ENCODE peak calls at places on chromosomes 1 and 21, in six cellular contexts. R is CD8-positive, alpha-beta T cell; C is neural progenitor cell; O is naive thymus-derived CD4-positive, alpha-beta T cell; I is Karpas-422; Q is colonic mucosa. T is an unnamed sample. For H3K4me1, H3K27me3 and H3K9me3, the result is how much of the 10 kb centered on the place peaks cover.

GRCh38 chr1:228904222-228904621 is 168.9 kb downstream of the RHOU start:
- DNase-seq in O (no peak), C (no peak), Q (no peak), R (no peak), I (no peak), T (no peak)

GRCh38 chr21:37783016-37783415 is 133.2 kb downstream of the KCNJ6 start:
- DNase-seq in R (no peak), O (no peak), Q (no peak), I (no peak), C (no peak), T (no peak)

GRCh38 chr1:24389231-24389678 is 24.3 kb downstream of the STPG1 start:
- DNase-seq in O (no peak), Q (peak), C (no peak), R (no peak), I (no peak), T (no peak)

GRCh38 chr1:56434025-56434424 is 145.3 kb downstream of the PLPP3 start:
- DNase-seq in C (no peak), O (no peak), R (no peak), Q (no peak), I (no peak), T (no peak)

GRCh38 chr1:17230671-17231310 is 18.1 kb upstream of the PADI3 start:
- DNase-seq in R (no peak), I (no peak), O (no peak), Q (no peak), C (no peak), T (no peak)

GRCh38 chr1:115255154-115255553 is 82.9 kb downstream of the NGF start:
- DNase-seq in I (no peak), Q (no peak), R (no peak), O (no peak), C (no peak), T (no peak)

GRCh38 chr1:94832446-94832845 is 12.3 kb downstream of the SLC44A3 start:
- DNase-seq in I (no peak), R (no peak), C (no peak), O (no peak), Q (no peak), T (no peak)

GRCh38 chr1:83860506-83861221 is 138.3 kb downstream of the TTLL7 start:
- DNase-seq in O (peak), Q (peak), C (peak), R (peak), I (peak), T (peak)

GRCh38 chr1:23904748-23905357 is 8.3 kb downstream of the CNR2 start:
- DNase-seq in C (no peak), O (no peak), I (no peak), Q (no peak), R (no peak), T (no peak)

GRCh38 chr1:196650403-196650802 is 1.4 kb upstream of the CFH start:
- DNase-seq in C (peak), Q (no peak), I (no peak), R (no peak), O (no peak), T (no peak)

GRCh38 chr1:212077028-212077427 is 41.5 kb downstream of the DTL start:
- DNase-seq in C (no peak), O (no peak), I (no peak), R (no peak), Q (no peak), T (no peak)

GRCh38 chr1:66331641-66332523 is 202.1 kb upstream of the SGIP1 start:
- DNase-seq in O (peak), I (peak), Q (peak), R (peak), C (peak), T (peak)

GRCh38 chr1:13730751-13731482 is 30.9 kb downstream of the PRDM2 start:
- DNase-seq in R (peak), C (no peak), Q (peak), O (peak), I (peak), T (no peak)

GRCh38 chr1:58597991-58598390 is 20.9 kb upstream of the TACSTD2 start:
- DNase-seq in R (no peak), C (no peak), I (no peak), Q (no peak), O (no peak), T (no peak)

GRCh38 chr1:13617773-13618172 is 34.1 kb downstream of the PDPN start:
- DNase-seq in Q (no peak), C (no peak), O (no peak), R (no peak), I (no peak), T (no peak)

GRCh38 chr1:53110370-53111072 is 31.9 kb downstream of the SLC1A7 start:
- DNase-seq in R (no peak), Q (no peak), O (no peak), C (no peak), I (peak), T (no peak)

GRCh38 chr1:86445919-86446318 is 21.9 kb downstream of the CLCA2 start:
- DNase-seq in C (no peak), O (no peak), Q (no peak), R (no peak), I (no peak), T (no peak)

GRCh38 chr1:160410412-160411005 is 10.1 kb downstream of the VANGL2 start:
- DNase-seq in I (no peak), C (peak), O (no peak), R (no peak), Q (no peak), T (peak)

GRCh38 chr1:26721669-26722355 is 26.0 kb downstream of the ARID1A start:
- DNase-seq in C (no peak), I (no peak), R (no peak), Q (no peak), O (peak), T (no peak)

GRCh38 chr1:26724118-26724517 is 28.3 kb downstream of the ARID1A start:
- DNase-seq in O (no peak), C (no peak), I (no peak), R (no peak), Q (no peak), T (no peak)

GRCh38 chr1:26726784-26727183 is 31.0 kb downstream of the ARID1A start:
- DNase-seq in O (no peak), I (no peak), Q (no peak), R (no peak), C (no peak), T (no peak)

GRCh38 chr1:26723013-26723991 is 27.5 kb downstream of the ARID1A start:
- DNase-seq in I (no peak), Q (peak), R (no peak), O (no peak), C (peak), T (peak)

DNA sequence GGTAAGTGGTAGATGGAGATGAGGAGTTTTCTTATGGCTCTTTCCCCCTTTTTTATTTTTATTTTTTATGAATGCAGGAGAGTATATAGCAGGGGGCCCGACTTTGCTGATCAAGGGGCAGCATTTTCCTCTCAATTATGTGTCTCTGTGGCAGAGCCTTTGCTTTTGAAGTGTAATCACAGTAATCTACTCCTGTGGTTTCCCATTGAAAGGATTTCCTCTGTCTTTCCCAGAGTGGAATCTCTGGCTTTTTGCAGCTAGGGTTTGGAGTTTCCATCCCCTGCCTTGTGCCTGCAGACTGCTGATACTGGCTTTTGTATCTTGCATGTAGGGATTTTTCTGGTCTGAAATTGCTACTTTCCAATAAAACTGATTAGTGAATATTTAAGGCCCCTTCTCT is 29.1 kb downstream of the ARID1A start:
- DNase-seq in C (peak), I (no peak), O (no peak), Q (no peak), R (no peak), T (no peak)
- H3K4me1 ChIP-seq in C (half or more), I (half or more), O (half or more), Q (under half), R (half or more), T (under half)

DNA sequence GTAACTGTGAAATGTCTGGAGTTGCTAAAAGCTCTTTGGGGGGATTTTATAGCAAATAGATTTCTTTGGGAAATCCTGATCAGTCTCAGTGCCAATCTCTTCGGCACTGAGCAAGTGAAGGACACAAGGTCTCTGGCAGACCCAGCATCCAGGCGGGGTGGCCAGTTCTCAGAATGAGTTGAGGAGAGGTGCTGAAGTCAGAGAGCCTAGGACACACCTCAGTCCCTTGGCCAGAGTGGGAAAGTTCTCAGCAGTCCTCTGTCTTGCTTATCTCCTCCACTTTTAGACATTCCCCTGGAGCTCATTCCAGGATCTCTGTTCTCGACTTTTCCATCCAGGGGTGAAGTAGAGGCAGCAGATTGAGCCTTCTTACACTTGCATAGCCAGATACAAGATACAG is 6.7 kb downstream of the HLX start:
- DNase-seq in R (no peak), C (no peak), O (no peak), I (peak), Q (no peak), T (no peak)
- H3K27me3 ChIP-seq in R (under half), C (half or more), O (under half), I (under half), Q (half or more), T (under half)

GRCh38 chr1:2929335-2929734 is 91.9 kb upstream of the ACTRT2 start:
- DNase-seq in Q (no peak), C (no peak), R (no peak), I (no peak), O (no peak), T (no peak)
- H3K9me3 ChIP-seq in Q (under half), C (under half), R (under half), I (under half), O (under half), T (under half)

GRCh38 chr21:41764558-41765392 is 2.1 kb downstream of the RIPK4 start:
- DNase-seq in Q (no peak), O (no peak), R (no peak), I (no peak), C (no peak), T (no peak)
- H3K4me1 ChIP-seq in Q (under half), O (under half), R (under half), I (under half), C (half or more), T (under half)

GRCh38 chr1:90716243-90716551 is 905 bp downstream of the BARHL2 start:
- DNase-seq in I (no peak), Q (no peak), O (no peak), R (no peak), C (peak), T (no peak)

GRCh38 chr1:90713741-90714509 is 3.2 kb downstream of the BARHL2 start:
- DNase-seq in R (no peak), O (no peak), I (peak), Q (no peak), C (peak), T (no peak)

GRCh38 chr1:90716552-90717355 is at the start of gene BARHL2:
- DNase-seq in Q (no peak), R (no peak), C (peak), I (no peak), O (no peak), T (no peak)

GRCh38 chr1:90714521-90714951 is 2.6 kb downstream of the BARHL2 start:
- DNase-seq in I (peak), C (peak), Q (no peak), O (no peak), R (no peak), T (no peak)

DNA sequence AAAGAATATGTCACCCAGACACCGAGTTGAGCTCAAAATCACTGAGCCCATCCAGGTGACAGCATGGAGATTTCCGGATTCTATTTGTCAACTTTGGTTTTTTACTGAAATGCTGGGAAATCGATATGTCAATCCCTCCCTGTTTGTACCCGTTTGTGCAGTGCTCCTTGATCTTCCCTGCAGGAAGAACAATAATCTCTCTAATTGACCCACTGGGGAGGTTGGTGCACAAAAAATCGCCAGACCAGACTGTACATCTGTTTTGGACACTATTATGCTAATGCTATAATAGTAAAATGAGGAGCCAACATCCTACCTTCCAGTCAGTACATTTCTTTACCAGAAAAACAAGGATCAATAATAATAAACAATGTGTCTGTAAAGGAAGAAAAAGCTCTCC is 1.8 kb downstream of the BARHL2 start:
- DNase-seq in O (no peak), I (no peak), Q (no peak), R (no peak), C (no peak), T (no peak)
- H3K27me3 ChIP-seq in O (under half), I (under half), Q (half or more), R (half or more), C (half or more), T (under half)

DNA sequence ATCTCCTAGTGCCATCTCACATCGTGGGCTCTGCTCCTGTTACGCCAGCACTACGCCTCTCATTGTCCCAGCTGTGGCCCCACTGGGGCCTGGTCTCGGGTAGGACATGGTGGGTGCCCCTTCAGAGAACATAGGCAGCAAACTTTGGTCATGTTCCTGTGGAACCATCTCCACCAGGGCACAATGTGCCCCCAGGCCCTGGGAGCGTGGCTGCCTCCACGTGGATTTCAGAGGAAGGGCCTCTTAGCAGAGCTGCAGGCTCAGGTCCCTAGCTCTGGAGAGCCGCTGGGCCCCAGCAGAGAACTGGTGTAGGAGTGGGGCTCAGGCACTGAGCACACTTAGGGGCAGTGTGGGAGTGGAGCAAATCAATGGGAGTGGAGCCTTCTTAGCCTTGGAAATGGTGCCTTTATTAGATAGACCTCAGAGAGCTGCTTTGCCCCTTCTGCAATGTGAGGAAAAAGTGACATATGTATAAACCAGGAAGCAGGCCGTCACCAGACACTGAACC is 460.0 kb downstream of the NCAM2 start:
- DNase-seq in C (no peak), Q (no peak), R (no peak), I (no peak), O (no peak), T (no peak)
- H3K9me3 ChIP-seq in C (under half), Q (under half), R (under half), I (under half), O (under half), T (under half)

T was measured in HAP-1.